ENCODE peak calls at places on chromosomes 2 and 18, in ten cellular contexts. One of them, this sample, is unnamed.

GRCh38 chr2:65353927-65354326 is 78.5 kb downstream of the SPRED2 start:
- DNase-seq in H9: no peak
- DNase-seq in astrocyte of the spinal cord: no peak
- DNase-seq in IMR-90: no peak
- DNase-seq in germinal center: no peak
- DNase-seq in G401: no peak
- DNase-seq in Peyer's patch: no peak
- DNase-seq in foreskin fibroblast: no peak
- DNase-seq in GM19239: no peak
- DNase-seq in cerebellum: no peak
- DNase-seq in this sample: no peak

GRCh38 chr2:241940329-241940728 is 70.8 kb downstream of the RTP5 start:
- DNase-seq in H9: no peak
- DNase-seq in astrocyte of the spinal cord: no peak
- DNase-seq in IMR-90: no peak
- DNase-seq in germinal center: no peak
- DNase-seq in G401: no peak
- DNase-seq in Peyer's patch: no peak
- DNase-seq in foreskin fibroblast: no peak
- DNase-seq in GM19239: no peak
- DNase-seq in cerebellum: no peak
- DNase-seq in this sample: peak

GRCh38 chr2:240988146-240988545 is 10.3 kb upstream of the SNED1 start:
- DNase-seq in H9: no peak
- DNase-seq in astrocyte of the spinal cord: peak
- DNase-seq in IMR-90: peak
- DNase-seq in germinal center: no peak
- DNase-seq in G401: no peak
- DNase-seq in Peyer's patch: no peak
- DNase-seq in foreskin fibroblast: no peak
- DNase-seq in GM19239: no peak
- DNase-seq in cerebellum: no peak
- DNase-seq in this sample: no peak

GRCh38 chr18:9719421-9719981 is 11.4 kb downstream of the RAB31 start:
- DNase-seq in H9: no peak
- DNase-seq in astrocyte of the spinal cord: peak
- DNase-seq in IMR-90: peak
- DNase-seq in germinal center: no peak
- DNase-seq in G401: no peak
- DNase-seq in Peyer's patch: no peak
- DNase-seq in foreskin fibroblast: peak
- DNase-seq in GM19239: no peak
- DNase-seq in cerebellum: no peak
- DNase-seq in this sample: peak

GRCh38 chr2:233060500-233061006 is 411 bp downstream of the INPP5D start:
- DNase-seq in H9: no peak
- DNase-seq in astrocyte of the spinal cord: no peak
- DNase-seq in IMR-90: no peak
- DNase-seq in germinal center: no peak
- DNase-seq in G401: no peak
- DNase-seq in Peyer's patch: no peak
- DNase-seq in foreskin fibroblast: no peak
- DNase-seq in GM19239: no peak
- DNase-seq in cerebellum: no peak
- DNase-seq in this sample: no peak

GRCh38 chr2:215601990-215602721 is 166.3 kb upstream of the FN1 start:
- DNase-seq in H9: no peak
- DNase-seq in astrocyte of the spinal cord: peak
- DNase-seq in IMR-90: peak
- DNase-seq in germinal center: no peak
- DNase-seq in G401: no peak
- DNase-seq in Peyer's patch: no peak
- DNase-seq in foreskin fibroblast: peak
- DNase-seq in GM19239: no peak
- DNase-seq in cerebellum: no peak
- DNase-seq in this sample: no peak

GRCh38 chr2:25685741-25686140 is 12.4 kb upstream of the DTNB start:
- DNase-seq in H9: no peak
- DNase-seq in astrocyte of the spinal cord: no peak
- DNase-seq in IMR-90: no peak
- DNase-seq in germinal center: no peak
- DNase-seq in G401: no peak
- DNase-seq in Peyer's patch: no peak
- DNase-seq in foreskin fibroblast: no peak
- DNase-seq in GM19239: no peak
- DNase-seq in cerebellum: no peak
- DNase-seq in this sample: no peak

GRCh38 chr2:41329075-41329474 is 718.7 kb upstream of the PKDCC start:
- DNase-seq in H9: no peak
- DNase-seq in astrocyte of the spinal cord: no peak
- DNase-seq in IMR-90: no peak
- DNase-seq in germinal center: no peak
- DNase-seq in G401: peak
- DNase-seq in Peyer's patch: no peak
- DNase-seq in foreskin fibroblast: no peak
- DNase-seq in GM19239: no peak
- DNase-seq in cerebellum: no peak
- DNase-seq in this sample: no peak

GRCh38 chr2:68849579-68850030 is 21.6 kb downstream of the BMP10 start:
- DNase-seq in H9: no peak
- DNase-seq in astrocyte of the spinal cord: no peak
- DNase-seq in IMR-90: peak
- DNase-seq in germinal center: no peak
- DNase-seq in G401: no peak
- DNase-seq in Peyer's patch: no peak
- DNase-seq in foreskin fibroblast: no peak
- DNase-seq in GM19239: no peak
- DNase-seq in cerebellum: no peak
- DNase-seq in this sample: no peak

GRCh38 chr2:110101911-110102774 is 13.5 kb downstream of the MALL start:
- DNase-seq in H9: no peak
- DNase-seq in astrocyte of the spinal cord: peak
- DNase-seq in IMR-90: peak
- DNase-seq in germinal center: no peak
- DNase-seq in G401: no peak
- DNase-seq in Peyer's patch: no peak
- DNase-seq in foreskin fibroblast: no peak
- DNase-seq in GM19239: no peak
- DNase-seq in cerebellum: no peak
- DNase-seq in this sample: no peak

GRCh38 chr2:75243219-75243618 is 43.9 kb upstream of the TACR1 start:
- DNase-seq in H9: no peak
- DNase-seq in astrocyte of the spinal cord: no peak
- DNase-seq in IMR-90: no peak
- DNase-seq in germinal center: no peak
- DNase-seq in G401: no peak
- DNase-seq in Peyer's patch: no peak
- DNase-seq in foreskin fibroblast: no peak
- DNase-seq in GM19239: no peak
- DNase-seq in cerebellum: no peak
- DNase-seq in this sample: no peak

GRCh38 chr2:24049485-24050021 is at the start of gene FKBP1B:
- DNase-seq in H9: peak
- DNase-seq in astrocyte of the spinal cord: peak
- DNase-seq in IMR-90: peak
- DNase-seq in germinal center: peak
- DNase-seq in G401: peak
- DNase-seq in Peyer's patch: peak
- DNase-seq in foreskin fibroblast: peak
- DNase-seq in GM19239: peak
- DNase-seq in cerebellum: peak
- DNase-seq in this sample: peak

GRCh38 chr2:42569883-42570282 is 1.5 kb downstream of the MTA3 start:
- DNase-seq in H9: no peak
- DNase-seq in astrocyte of the spinal cord: no peak
- DNase-seq in IMR-90: no peak
- DNase-seq in germinal center: no peak
- DNase-seq in G401: no peak
- DNase-seq in Peyer's patch: no peak
- DNase-seq in foreskin fibroblast: no peak
- DNase-seq in GM19239: no peak
- DNase-seq in cerebellum: no peak
- DNase-seq in this sample: no peak

GRCh38 chr18:72086421-72086820 is 457.7 kb downstream of the CBLN2 start:
- DNase-seq in H9: no peak
- DNase-seq in astrocyte of the spinal cord: peak
- DNase-seq in IMR-90: no peak
- DNase-seq in germinal center: no peak
- DNase-seq in G401: peak
- DNase-seq in Peyer's patch: no peak
- DNase-seq in foreskin fibroblast: no peak
- DNase-seq in GM19239: no peak
- DNase-seq in cerebellum: no peak
- DNase-seq in this sample: no peak

This sample was measured in HCT116.